ENCODE peak calls at places on chromosomes 11 and 22, in ten cellular contexts. G, F, Y, N, W, Q, S, B, V and T are unnamed samples.
A peak's percentile ranks its signal among the peaks of the same experiment; 100 is the strongest.

GRCh38 chr22:32584650-32585049 is 110.0 kb downstream of the FBXO7 start:
- DNase-seq in G (no peak), B (peak; percentile 72), F (no peak), S (no peak), V (no peak), W (no peak), N (no peak), Y (no peak), Q (no peak), T (no peak)

GRCh38 chr11:119397740-119398139 is 16.2 kb upstream of the USP2 start:
- DNase-seq in V (no peak), Y (no peak), G (no peak), Q (no peak), W (no peak), S (no peak), F (no peak), B (no peak), N (no peak), T (no peak)

GRCh38 chr22:25741692-25742626 is at the start of gene MYO18B:
- DNase-seq in F (no peak), Q (no peak), B (peak; percentile 36), S (peak; percentile 83), N (no peak), G (no peak), Y (no peak), W (no peak), V (no peak), T (no peak)

GRCh38 chr11:74185695-74186094 is 14.6 kb downstream of the PPME1 start:
- DNase-seq in N (no peak), B (peak; percentile 70), V (no peak), Y (no peak), S (no peak), W (no peak), Q (no peak), G (no peak), F (no peak), T (no peak)

GRCh38 chr22:37502342-37503182 is 16.4 kb upstream of the MFNG start:
- DNase-seq in W (no peak), Y (no peak), B (no peak), S (no peak), Q (no peak), N (no peak), F (no peak), V (no peak), G (peak; percentile 37), T (no peak)

GRCh38 chr11:118998822-118999221 is 884 bp downstream of the CENATAC start:
- DNase-seq in S (no peak), Q (no peak), Y (no peak), V (no peak), F (no peak), G (peak; percentile 87), W (no peak), B (peak; percentile 89), N (no peak), T (no peak)

GRCh38 chr11:2582436-2582931 is 117.3 kb downstream of the KCNQ1OT1 start:
- DNase-seq in S (peak; percentile 43), F (peak; percentile 13), Q (peak; percentile 14), Y (no peak), B (no peak), N (no peak), V (no peak), W (no peak), G (no peak), T (no peak)

GRCh38 chr11:84103096-84103495 is 816.9 kb upstream of the CCDC90B start:
- DNase-seq in V (no peak), Y (no peak), G (no peak), F (no peak), Q (no peak), B (no peak), N (no peak), W (peak; percentile 34), S (no peak), T (no peak)

GRCh38 chr22:32932176-32932575 is 126.0 kb downstream of the SYN3 start:
- DNase-seq in Y (no peak), S (no peak), V (no peak), Q (no peak), F (no peak), B (peak; percentile 24), W (no peak), N (no peak), G (no peak), T (no peak)

GRCh38 chr11:46360878-46361277 is 13.6 kb downstream of the DGKZ start:
- DNase-seq in N (no peak), B (no peak), G (no peak), W (no peak), V (no peak), S (no peak), Q (no peak), Y (no peak), F (no peak), T (no peak)

GRCh38 chr11:7564803-7565202 is 51.0 kb downstream of the PPFIBP2 start:
- DNase-seq in S (no peak), Q (no peak), W (no peak), V (no peak), B (no peak), Y (no peak), F (no peak), G (no peak), N (no peak), T (no peak)